ENCODE peak calls at places on chromosomes 3 and 15, in five cellular contexts. I is astrocyte of the spinal cord, C is A549, V is fibroblast of the aortic adventitia, A is ovary. N is an unnamed sample.
A peak's percentile ranks its signal among the peaks of the same experiment; 100 is the strongest.

GRCh38 chr3:65576942-65577341 is 461.8 kb downstream of the MAGI1 start:
- DNase-seq in I (peak; percentile 47), A (no peak), C (no peak), V (peak; percentile 52), N (peak; percentile 18)

GRCh38 chr15:45242289-45242688 is 9.7 kb upstream of the SLC28A2 start:
- DNase-seq in A (no peak), V (peak; percentile 8), C (peak; percentile 16), I (peak; percentile 28), N (no peak)

GRCh38 chr3:129469026-129469425 is 29.0 kb downstream of the IFT122 start:
- DNase-seq in V (no peak), I (no peak), C (no peak), A (no peak), N (no peak)

GRCh38 chr3:72590732-72591192 is 257.5 kb downstream of the SHQ1 start:
- DNase-seq in I (no peak), A (no peak), V (no peak), C (no peak), N (no peak)

GRCh38 chr15:69357773-69358765 is 56.1 kb upstream of the KIF23 start:
- DNase-seq in C (no peak), V (peak; percentile 9), A (peak; percentile 70), I (peak; percentile 79), N (peak; percentile 10)

GRCh38 chr3:15815696-15816095 is 17.9 kb upstream of the ANKRD28 start:
- DNase-seq in V (peak; percentile 93), C (peak; percentile 78), A (no peak), I (peak; percentile 85), N (peak; percentile 80)

GRCh38 chr3:155228636-155229035 is 64.8 kb downstream of the STRIT1 start:
- DNase-seq in I (no peak), C (no peak), A (no peak), V (no peak), N (no peak)

GRCh38 chr15:80285379-80285778 is 33.4 kb upstream of the CTXND1 start:
- DNase-seq in A (no peak), C (no peak), V (no peak), I (no peak), N (no peak)

GRCh38 chr3:185693985-185694675 is 108.0 kb downstream of the SENP2 start:
- DNase-seq in C (no peak), A (no peak), V (peak; percentile 68), I (peak; percentile 66), N (peak; percentile 65)

GRCh38 chr15:59998256-59999063 is 5.7 kb upstream of the FOXB1 start:
- DNase-seq in C (no peak), V (no peak), I (no peak), A (no peak), N (no peak)

GRCh38 chr15:84034831-84035753 is 200.5 kb upstream of the GOLGA6L4 start:
- DNase-seq in C (peak; percentile 40), V (peak; percentile 59), A (no peak), I (peak; percentile 24), N (peak; percentile 31)

GRCh38 chr3:67517781-67518180 is 136.6 kb downstream of the SUCLG2 start:
- DNase-seq in V (no peak), I (no peak), A (no peak), C (no peak), N (peak; percentile 51)

GRCh38 chr15:35436422-35436821 is 109.5 kb downstream of the DPH6 start:
- DNase-seq in I (no peak), C (no peak), A (no peak), V (no peak), N (no peak)

GRCh38 chr3:62361824-62362223 is 11.5 kb downstream of the FEZF2 start:
- DNase-seq in I (no peak), C (no peak), V (no peak), A (no peak), N (no peak)

GRCh38 chr15:90154861-90155626 is 46.1 kb upstream of the SEMA4B start:
- DNase-seq in I (peak; percentile 29), C (peak; percentile 96), V (peak; percentile 10), A (no peak), N (peak; percentile 83)

GRCh38 chr3:46300461-46300789 is 53.5 kb upstream of the CCR2 start:
- DNase-seq in A (no peak), C (no peak), I (no peak), V (no peak), N (no peak)

GRCh38 chr3:143309622-143310190 is 190.1 kb downstream of the CHST2 start:
- DNase-seq in C (no peak), I (no peak), A (peak; percentile 34), V (peak; percentile 37), N (no peak)

GRCh38 chr3:52313188-52313773 is 2.8 kb upstream of the DNAH1 start:
- DNase-seq in I (no peak), C (no peak), V (no peak), A (no peak), N (no peak)

GRCh38 chr3:156826896-156827882 is 1.0 kb downstream of the LEKR1 start:
- DNase-seq in I (no peak), C (no peak), A (no peak), V (no peak), N (no peak)

GRCh38 chr3:136778865-136779264 is 26.7 kb upstream of the STAG1 start:
- DNase-seq in V (peak; percentile 42), I (peak; percentile 25), A (no peak), C (peak; percentile 35), N (peak; percentile 64)

GRCh38 chr3:157077565-157077991 is 82.4 kb downstream of the CCNL1 start:
- DNase-seq in I (no peak), A (no peak), V (peak; percentile 88), C (peak; percentile 19), N (peak; percentile 96)

GRCh38 chr15:84685304-84685703 is 27.3 kb upstream of the NMB start:
- DNase-seq in V (peak; percentile 89), C (peak; percentile 82), A (no peak), I (peak; percentile 84), N (peak; percentile 88)

GRCh38 chr15:92843326-92843725 is 56.8 kb upstream of the CHD2 start:
- DNase-seq in C (no peak), I (no peak), A (no peak), V (no peak), N (no peak)

GRCh38 chr3:157335677-157336076 is 101.0 kb upstream of the PTX3 start:
- DNase-seq in V (peak; percentile 49), A (no peak), I (peak; percentile 84), C (peak; percentile 64), N (peak; percentile 52)

GRCh38 chr3:54983266-54983910 is 55.5 kb upstream of the LRTM1 start:
- DNase-seq in V (no peak), C (no peak), A (no peak), I (no peak), N (no peak)

GRCh38 chr3:183822631-183823030 is 2.7 kb downstream of the MAP6D1 start:
- DNase-seq in A (no peak), C (no peak), V (no peak), I (no peak), N (no peak)

GRCh38 chr3:11679964-11680363 is 36.2 kb upstream of the VGLL4 start:
- DNase-seq in V (no peak), A (no peak), I (no peak), C (no peak), N (no peak)

GRCh38 chr3:125103406-125103805 is 47.6 kb upstream of the HEG1 start:
- DNase-seq in C (no peak), I (no peak), A (no peak), V (no peak), N (no peak)

GRCh38 chr3:18428036-18428435 is 2.9 kb upstream of the SATB1 start:
- DNase-seq in V (no peak), C (no peak), A (no peak), I (no peak), N (no peak)

GRCh38 chr3:84825817-84826216 is 133.0 kb upstream of the CADM2 start:
- DNase-seq in A (no peak), I (no peak), C (no peak), V (no peak), N (no peak)

GRCh38 chr3:84820906-84821305 is 137.9 kb upstream of the CADM2 start:
- DNase-seq in I (no peak), A (no peak), C (no peak), V (no peak), N (no peak)

DNA sequence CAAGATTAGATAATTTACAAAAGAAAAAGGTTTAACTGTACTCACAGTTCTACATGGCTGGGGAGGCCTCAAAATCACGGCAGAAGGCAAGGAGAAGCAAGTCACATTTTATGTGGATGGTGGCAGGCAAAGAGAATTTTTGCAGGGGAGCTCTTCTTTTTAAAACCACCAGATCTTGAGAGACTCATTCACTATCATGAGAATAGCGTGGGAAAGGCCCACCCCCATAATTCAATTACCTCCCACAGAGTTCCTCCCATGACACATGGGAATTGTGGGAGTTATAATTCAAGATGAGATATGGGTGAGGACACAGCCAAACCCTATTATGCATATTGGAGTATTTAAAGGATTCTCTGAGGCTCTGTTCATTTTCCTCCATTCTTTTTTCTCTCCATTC is 138.7 kb upstream of the CADM2 start:
- DNase-seq in V (no peak), I (no peak), A (no peak), C (no peak), N (no peak)
- H3K4me3 ChIP-seq in V (no peak overlapping the region), I (no peak overlapping the region), A (no peak overlapping the region), C (no peak overlapping the region), N (no peak overlapping the region)

GRCh38 chr3:126475411-126476114 is at the start of gene ZXDC:
- DNase-seq in V (peak; percentile 93), I (peak; percentile 91), C (peak; percentile 90), A (peak; percentile 95), N (peak; percentile 93)
- TF ChIP-seq CTCF in V (peak; percentile 52), I (peak; percentile 48), C (peak; percentile 49), A (peak; percentile 64), N (peak; percentile 43)

GRCh38 chr15:48802257-48802656 is 8.6 kb downstream of the CEP152 start:
- DNase-seq in C (no peak), V (no peak), A (no peak), I (no peak), N (no peak)

GRCh38 chr15:48803877-48804276 is 7.0 kb downstream of the CEP152 start:
- DNase-seq in A (no peak), C (no peak), I (no peak), V (no peak), N (no peak)

GRCh38 chr15:48810414-48811324 is at the start of gene CEP152:
- DNase-seq in I (peak; percentile 100), A (peak; percentile 99), V (peak; percentile 99), C (peak; percentile 98), N (peak; percentile 99)

GRCh38 chr15:48802867-48803266 is 8.0 kb downstream of the CEP152 start:
- DNase-seq in I (peak; percentile 94), A (no peak), V (peak; percentile 91), C (no peak), N (peak; percentile 94)

GRCh38 chr15:48806151-48806550 is 4.7 kb downstream of the CEP152 start:
- DNase-seq in C (no peak), A (no peak), V (peak; percentile 49), I (peak; percentile 53), N (peak; percentile 57)
- H3K4me3 ChIP-seq in C (no peak overlapping the region), A (no peak overlapping the region), V (no peak overlapping the region), I (no peak overlapping the region), N (no peak overlapping the region)

DNA sequence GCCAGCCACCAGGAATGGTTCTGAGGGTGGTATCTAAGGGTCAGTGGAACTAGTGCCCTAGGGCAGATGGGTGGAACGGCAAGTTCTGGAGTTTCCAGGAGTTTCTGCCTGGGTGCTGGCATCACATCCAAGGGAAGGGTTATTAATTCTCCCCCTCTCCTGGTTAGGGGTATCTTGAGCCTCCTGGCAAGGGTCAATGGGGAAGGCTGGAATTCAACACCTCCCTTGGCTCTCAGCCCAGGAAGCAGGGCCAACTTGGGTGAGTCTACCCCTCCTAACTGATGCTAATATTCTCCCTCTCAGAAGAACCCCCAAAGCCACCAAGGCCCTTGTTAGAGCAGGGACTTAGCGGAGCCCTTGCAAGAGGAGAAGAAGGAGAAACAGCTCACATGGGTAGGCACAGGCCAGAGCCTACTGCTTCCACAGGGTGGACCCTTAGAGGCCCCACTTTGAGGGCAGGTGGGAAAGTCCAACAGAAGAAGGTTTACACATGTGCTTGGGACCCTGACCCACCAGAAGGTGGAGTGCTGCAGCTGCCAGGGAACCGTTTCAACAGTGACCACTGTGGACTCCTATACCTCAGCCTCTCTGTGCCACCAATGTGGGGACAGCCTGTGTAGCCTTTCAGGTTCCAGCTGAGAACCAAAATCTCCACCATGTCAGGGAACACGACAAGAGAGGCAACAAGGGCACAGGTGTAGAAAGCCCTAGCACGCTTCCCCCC is 3.3 kb downstream of the TMEM115 start:
- DNase-seq in C (no peak), V (no peak), A (no peak), I (no peak), N (no peak)
- TF ChIP-seq CTCF in C (no peak), V (no peak), A (no peak), I (no peak), N (no peak)